ENCODE peak calls at places on chromosome X, in four cellular contexts. One of them, this sample, is unnamed.

GRCh38 chrX:39848900-39849299 is 248.9 kb downstream of the BCOR start:
- DNase-seq in cardiac muscle cell: no peak
- DNase-seq in NCI-H748 treated with DMSO at 0.1 percent for 48 hours: no peak
- DNase-seq in stromal cell of bone marrow: no peak
- DNase-seq in this sample: no peak

GRCh38 chrX:39944416-39944815 is 153.3 kb downstream of the BCOR start:
- DNase-seq in NCI-H748 treated with DMSO at 0.1 percent for 48 hours: no peak
- DNase-seq in stromal cell of bone marrow: no peak
- DNase-seq in cardiac muscle cell: no peak
- DNase-seq in this sample: no peak

GRCh38 chrX:150041208-150041607 is 102.9 kb upstream of the EOLA2 start:
- DNase-seq in stromal cell of bone marrow: no peak
- DNase-seq in NCI-H748 treated with DMSO at 0.1 percent for 48 hours: no peak
- DNase-seq in cardiac muscle cell: no peak
- DNase-seq in this sample: no peak

GRCh38 chrX:50889582-50889981 is 21.0 kb upstream of the BMP15 start:
- DNase-seq in stromal cell of bone marrow: no peak
- DNase-seq in NCI-H748 treated with DMSO at 0.1 percent for 48 hours: no peak
- DNase-seq in cardiac muscle cell: no peak
- DNase-seq in this sample: no peak

GRCh38 chrX:148499638-148500427 is 584 bp upstream of the AFF2 start:
- DNase-seq in cardiac muscle cell: no peak
- DNase-seq in stromal cell of bone marrow: no peak
- DNase-seq in NCI-H748 treated with DMSO at 0.1 percent for 48 hours: no peak
- DNase-seq in this sample: no peak

GRCh38 chrX:139077303-139078131 is 366.0 kb upstream of the FGF13 start:
- DNase-seq in cardiac muscle cell: no peak
- DNase-seq in stromal cell of bone marrow: peak; percentile 43
- DNase-seq in NCI-H748 treated with DMSO at 0.1 percent for 48 hours: no peak
- DNase-seq in this sample: no peak

GRCh38 chrX:119990995-119991787 is 47.6 kb upstream of the NKAP start:
- DNase-seq in stromal cell of bone marrow: no peak
- DNase-seq in cardiac muscle cell: no peak
- DNase-seq in NCI-H748 treated with DMSO at 0.1 percent for 48 hours: no peak
- DNase-seq in this sample: no peak

GRCh38 chrX:87583679-87584078 is 66.1 kb downstream of the KLHL4 start:
- DNase-seq in stromal cell of bone marrow: no peak
- DNase-seq in cardiac muscle cell: peak; percentile 40
- DNase-seq in NCI-H748 treated with DMSO at 0.1 percent for 48 hours: no peak
- DNase-seq in this sample: no peak

GRCh38 chrX:56429581-56429980 is 133.8 kb upstream of the UBQLN2 start:
- DNase-seq in stromal cell of bone marrow: no peak
- DNase-seq in cardiac muscle cell: no peak
- DNase-seq in NCI-H748 treated with DMSO at 0.1 percent for 48 hours: no peak
- DNase-seq in this sample: no peak

GRCh38 chrX:50913520-50913919 is 3.0 kb downstream of the BMP15 start:
- DNase-seq in stromal cell of bone marrow: no peak
- DNase-seq in cardiac muscle cell: no peak
- DNase-seq in NCI-H748 treated with DMSO at 0.1 percent for 48 hours: no peak
- DNase-seq in this sample: peak; percentile 56

GRCh38 chrX:139875831-139876230 is 57.0 kb downstream of the ATP11C start:
- DNase-seq in cardiac muscle cell: no peak
- DNase-seq in stromal cell of bone marrow: no peak
- DNase-seq in NCI-H748 treated with DMSO at 0.1 percent for 48 hours: no peak
- DNase-seq in this sample: peak; percentile 20

GRCh38 chrX:1871887-1872286 is 257.0 kb downstream of the ASMT start:
- DNase-seq in stromal cell of bone marrow: no peak
- DNase-seq in NCI-H748 treated with DMSO at 0.1 percent for 48 hours: no peak
- DNase-seq in cardiac muscle cell: no peak
- DNase-seq in this sample: no peak

GRCh38 chrX:152138388-152138784 is at the start of gene MAGEA10:
- DNase-seq in NCI-H748 treated with DMSO at 0.1 percent for 48 hours: no peak
- DNase-seq in stromal cell of bone marrow: no peak
- DNase-seq in cardiac muscle cell: no peak
- DNase-seq in this sample: no peak

GRCh38 chrX:101210630-101211029 is 9.0 kb upstream of the DRP2 start:
- DNase-seq in NCI-H748 treated with DMSO at 0.1 percent for 48 hours: no peak
- DNase-seq in stromal cell of bone marrow: no peak
- DNase-seq in cardiac muscle cell: no peak
- DNase-seq in this sample: no peak

GRCh38 chrX:37672563-37672962 is 13.0 kb upstream of the XK start:
- DNase-seq in cardiac muscle cell: no peak
- DNase-seq in NCI-H748 treated with DMSO at 0.1 percent for 48 hours: no peak
- DNase-seq in stromal cell of bone marrow: no peak
- DNase-seq in this sample: no peak

GRCh38 chrX:13533726-13534125 is 35.7 kb upstream of the EGFL6 start:
- DNase-seq in cardiac muscle cell: no peak
- DNase-seq in NCI-H748 treated with DMSO at 0.1 percent for 48 hours: no peak
- DNase-seq in stromal cell of bone marrow: peak; percentile 53
- DNase-seq in this sample: no peak

GRCh38 chrX:23896983-23897382 is 10.8 kb downstream of the APOO start:
- DNase-seq in NCI-H748 treated with DMSO at 0.1 percent for 48 hours: no peak
- DNase-seq in stromal cell of bone marrow: no peak
- DNase-seq in cardiac muscle cell: no peak
- DNase-seq in this sample: no peak

GRCh38 chrX:44570524-44570923 is 27.9 kb upstream of the FUNDC1 start:
- DNase-seq in cardiac muscle cell: no peak
- DNase-seq in NCI-H748 treated with DMSO at 0.1 percent for 48 hours: no peak
- DNase-seq in stromal cell of bone marrow: no peak
- DNase-seq in this sample: no peak

GRCh38 chrX:106168107-106168506 is at the start of gene PWWP3B:
- DNase-seq in stromal cell of bone marrow: no peak
- DNase-seq in NCI-H748 treated with DMSO at 0.1 percent for 48 hours: no peak
- DNase-seq in cardiac muscle cell: peak; percentile 80
- DNase-seq in this sample: no peak

GRCh38 chrX:9885150-9885549 is 82.0 kb upstream of the CLDN34 start:
- DNase-seq in NCI-H748 treated with DMSO at 0.1 percent for 48 hours: peak; percentile 34
- DNase-seq in stromal cell of bone marrow: no peak
- DNase-seq in cardiac muscle cell: peak; percentile 75
- DNase-seq in this sample: peak; percentile 39

GRCh38 chrX:129452523-129452922 is 70.8 kb downstream of the SMARCA1 start:
- DNase-seq in NCI-H748 treated with DMSO at 0.1 percent for 48 hours: no peak
- DNase-seq in cardiac muscle cell: no peak
- DNase-seq in stromal cell of bone marrow: no peak
- DNase-seq in this sample: no peak

GRCh38 chrX:15500497-15500966 is at the start of gene BMX:
- DNase-seq in NCI-H748 treated with DMSO at 0.1 percent for 48 hours: no peak
- DNase-seq in stromal cell of bone marrow: no peak
- DNase-seq in cardiac muscle cell: no peak
- DNase-seq in this sample: peak; percentile 72

GRCh38 chrX:68827256-68827655 is 1.6 kb upstream of the EFNB1 start:
- DNase-seq in NCI-H748 treated with DMSO at 0.1 percent for 48 hours: no peak
- DNase-seq in stromal cell of bone marrow: no peak
- DNase-seq in cardiac muscle cell: no peak
- DNase-seq in this sample: no peak

GRCh38 chrX:93538575-93538974 is 134.8 kb downstream of the NAP1L3 start:
- DNase-seq in cardiac muscle cell: peak; percentile 1
- DNase-seq in stromal cell of bone marrow: no peak
- DNase-seq in NCI-H748 treated with DMSO at 0.1 percent for 48 hours: no peak
- DNase-seq in this sample: no peak

GRCh38 chrX:25005382-25006185 is 10.2 kb downstream of the ARX start:
- DNase-seq in stromal cell of bone marrow: no peak
- DNase-seq in cardiac muscle cell: no peak
- DNase-seq in NCI-H748 treated with DMSO at 0.1 percent for 48 hours: no peak
- DNase-seq in this sample: no peak